ENCODE peak calls at places on chromosome 5, in ten cellular contexts. K, H, P, C, I, L, M, T, W and Y are unnamed samples.

GRCh38 chr5:125834438-125835147 is 588.6 kb upstream of the GRAMD2B start:
- DNase-seq in M (no peak), I (no peak), W (no peak), C (no peak), L (no peak), P (no peak), H (no peak), T (no peak), K (no peak), Y (no peak)

GRCh38 chr5:169286572-169287325 is 14.2 kb downstream of the SLIT3 start:
- DNase-seq in I (no peak), H (no peak), M (no peak), W (no peak), C (no peak), P (no peak), L (no peak), K (peak; percentile 24), T (no peak), Y (no peak)

GRCh38 chr5:79242242-79243039 is 6.5 kb downstream of the JMY start:
- DNase-seq in H (no peak), C (no peak), P (no peak), L (no peak), I (no peak), M (no peak), W (no peak), K (no peak), T (no peak), Y (no peak)

GRCh38 chr5:122741681-122742080 is 33.2 kb upstream of the SNX2 start:
- DNase-seq in P (no peak), L (no peak), C (no peak), K (no peak), T (no peak), W (no peak), M (no peak), H (no peak), I (no peak), Y (no peak)

GRCh38 chr5:114362977-114363721 is 1.3 kb downstream of the KCNN2 start:
- DNase-seq in I (no peak), H (peak; percentile 47), K (no peak), T (peak; percentile 27), C (no peak), M (no peak), W (peak; percentile 30), L (no peak), P (peak; percentile 10), Y (no peak)

GRCh38 chr5:172630482-172630881 is 10.6 kb upstream of the NEURL1B start:
- DNase-seq in T (no peak), M (no peak), K (no peak), C (no peak), W (peak; percentile 26), H (no peak), L (no peak), I (no peak), P (no peak), Y (no peak)

GRCh38 chr5:154047324-154047723 is 8.6 kb downstream of the MFAP3 start:
- DNase-seq in K (no peak), T (no peak), H (no peak), P (no peak), I (no peak), C (no peak), M (no peak), L (no peak), W (no peak), Y (no peak)

GRCh38 chr5:88518131-88519016 is 249.7 kb upstream of the TMEM161B start:
- DNase-seq in P (no peak), I (no peak), W (no peak), L (no peak), C (no peak), K (no peak), T (no peak), H (peak; percentile 32), M (no peak), Y (no peak)

GRCh38 chr5:146137967-146138403 is 32.6 kb upstream of the PLAC8L1 start:
- DNase-seq in P (no peak), C (peak; percentile 48), H (no peak), I (no peak), K (no peak), L (peak; percentile 29), M (no peak), T (no peak), W (no peak), Y (no peak)

GRCh38 chr5:97797994-97798451 is 615.0 kb upstream of the RIOK2 start:
- DNase-seq in T (no peak), H (no peak), L (no peak), I (no peak), M (no peak), P (no peak), C (no peak), K (no peak), W (no peak), Y (no peak)

GRCh38 chr5:102099766-102100331 is 196.2 kb downstream of the SLCO4C1 start:
- DNase-seq in M (peak; percentile 0), I (no peak), K (no peak), T (no peak), L (no peak), H (peak; percentile 11), C (no peak), P (no peak), W (no peak), Y (no peak)

GRCh38 chr5:81121836-81122235 is 111.3 kb upstream of the CKMT2 start:
- DNase-seq in H (no peak), W (no peak), T (no peak), I (no peak), P (no peak), K (peak; percentile 51), M (no peak), C (no peak), L (no peak), Y (no peak)

GRCh38 chr5:126444137-126444536 is 20.9 kb downstream of the GRAMD2B start:
- DNase-seq in H (no peak), W (no peak), T (no peak), C (no peak), I (no peak), K (no peak), M (no peak), P (no peak), L (no peak), Y (no peak)

GRCh38 chr5:1161108-1161831 is 40.1 kb upstream of the SLC6A19 start:
- DNase-seq in H (no peak), T (no peak), W (no peak), K (no peak), I (no peak), P (no peak), M (peak; percentile 24), C (no peak), L (no peak), Y (no peak)

GRCh38 chr5:858726-859125 is 7.9 kb upstream of the ZDHHC11 start:
- DNase-seq in I (no peak), K (no peak), W (no peak), C (no peak), M (no peak), T (no peak), H (no peak), L (no peak), P (no peak), Y (no peak)

GRCh38 chr5:74919487-74919886 is 53.3 kb upstream of the FAM169A start:
- DNase-seq in L (peak; percentile 25), H (peak; percentile 70), M (peak; percentile 53), K (peak; percentile 18), T (peak; percentile 83), I (peak; percentile 70), P (peak; percentile 69), C (peak; percentile 74), W (no peak), Y (peak; percentile 37)

GRCh38 chr5:168916266-168916665 is 337.1 kb upstream of the PANK3 start:
- DNase-seq in I (no peak), H (peak; percentile 9), T (no peak), C (peak; percentile 46), M (no peak), P (no peak), L (peak; percentile 20), K (no peak), W (peak; percentile 76), Y (no peak)

GRCh38 chr5:169637085-169637855 is at the start of gene DOCK2:
- DNase-seq in W (peak; percentile 50), C (no peak), T (no peak), H (no peak), M (no peak), L (no peak), P (no peak), K (no peak), I (peak; percentile 87), Y (no peak)

GRCh38 chr5:72392326-72392733 is 72.2 kb downstream of the PTCD2 start:
- DNase-seq in I (no peak), K (no peak), H (no peak), C (no peak), L (no peak), P (peak; percentile 33), M (no peak), W (no peak), T (peak; percentile 17), Y (no peak)

GRCh38 chr5:142547445-142548374 is 138.2 kb downstream of the FGF1 start:
- DNase-seq in L (no peak), H (no peak), M (peak; percentile 8), C (no peak), T (no peak), K (no peak), P (no peak), I (no peak), W (no peak), Y (no peak)

GRCh38 chr5:137575847-137576246 is 76.7 kb upstream of the SPOCK1 start:
- DNase-seq in I (peak; percentile 69), W (no peak), P (peak; percentile 4), H (peak; percentile 97), T (no peak), C (peak; percentile 83), L (peak; percentile 74), K (no peak), M (no peak), Y (no peak)

GRCh38 chr5:91794856-91795548 is 411.9 kb upstream of the ARRDC3 start:
- DNase-seq in C (peak; percentile 8), W (no peak), L (no peak), K (no peak), P (no peak), I (no peak), T (no peak), M (no peak), H (no peak), Y (no peak)

GRCh38 chr5:41193462-41194166 is 19.7 kb downstream of the C6 start:
- DNase-seq in I (no peak), T (peak; percentile 98), C (peak; percentile 99), W (no peak), K (no peak), M (peak; percentile 29), L (peak; percentile 81), P (peak; percentile 99), H (peak; percentile 94), Y (peak; percentile 4)

GRCh38 chr5:137126829-137127228 is 372.3 kb downstream of the SPOCK1 start:
- DNase-seq in H (no peak), C (no peak), W (no peak), L (no peak), M (no peak), T (no peak), P (no peak), I (no peak), K (no peak), Y (no peak)

GRCh38 chr5:143397302-143398052 is 6.0 kb downstream of the NR3C1 start:
- DNase-seq in P (no peak), H (no peak), C (peak; percentile 28), T (peak; percentile 31), L (no peak), I (no peak), K (no peak), M (no peak), W (no peak), Y (no peak)

GRCh38 chr5:176995896-176996767 is 10.4 kb downstream of the UIMC1 start:
- DNase-seq in C (peak; percentile 89), T (no peak), W (no peak), I (no peak), P (no peak), M (no peak), L (peak; percentile 39), K (no peak), H (no peak), Y (no peak)

GRCh38 chr5:65364907-65365306 is 116.8 kb downstream of the ADAMTS6 start:
- DNase-seq in L (no peak), W (no peak), I (no peak), M (peak; percentile 56), C (peak; percentile 43), P (no peak), K (no peak), T (no peak), H (peak; percentile 91), Y (no peak)

GRCh38 chr5:61397238-61397637 is 65.2 kb downstream of the ZSWIM6 start:
- DNase-seq in T (no peak), I (no peak), P (peak; percentile 12), C (peak; percentile 28), K (no peak), M (peak; percentile 18), L (no peak), H (peak; percentile 64), W (no peak), Y (no peak)